ENCODE peak calls at places on chromosomes 13 and 19, in five cellular contexts. L is IMR-90, X is HFF-Myc, U is heart right ventricle, J is lower lobe of right lung. G is an unnamed sample.
A peak's percentile ranks its signal among the peaks of the same experiment; 100 is the strongest.

GRCh38 chr19:3046621-3047306 is 15.5 kb downstream of the TLE5 start:
- DNase-seq in X (no peak), J (peak; percentile 49), U (peak; percentile 47), L (no peak), G (no peak)

GRCh38 chr13:81051873-81052272 is 710.9 kb upstream of the SPRY2 start:
- DNase-seq in X (no peak), L (no peak), U (no peak), J (no peak), G (no peak)

GRCh38 chr19:29806098-29806866 is 5.5 kb upstream of the CCNE1 start:
- DNase-seq in J (peak; percentile 42), X (no peak), U (peak; percentile 57), L (peak; percentile 44), G (no peak)

GRCh38 chr13:97648171-97648880 is 214.4 kb downstream of the RAP2A start:
- DNase-seq in U (no peak), J (no peak), X (no peak), L (no peak), G (peak; percentile 84)

GRCh38 chr13:92355213-92355612 is 871.4 kb upstream of the GPC6 start:
- DNase-seq in X (no peak), U (no peak), L (peak; percentile 5), J (no peak), G (peak; percentile 19)

GRCh38 chr13:76164290-76164689 is 528.2 kb downstream of the LMO7 start:
- DNase-seq in L (no peak), J (no peak), U (no peak), X (no peak), G (peak; percentile 46)

GRCh38 chr19:17999685-18000479 is 8.1 kb upstream of the ARRDC2 start:
- DNase-seq in U (no peak), X (no peak), J (no peak), L (no peak), G (no peak)

GRCh38 chr13:95128045-95128643 is 173.1 kb downstream of the ABCC4 start:
- DNase-seq in U (no peak), J (no peak), X (no peak), L (no peak), G (peak; percentile 35)

GRCh38 chr19:52527134-52527953 is at the start of gene ZNF808:
- DNase-seq in U (peak; percentile 99), J (peak; percentile 98), L (peak; percentile 87), X (peak; percentile 47), G (peak; percentile 93)

GRCh38 chr13:77480071-77480470 is 55.4 kb upstream of the SCEL start:
- DNase-seq in X (no peak), U (no peak), L (no peak), J (no peak), G (no peak)

GRCh38 chr19:29596885-29597525 is 9.1 kb upstream of the POP4 start:
- DNase-seq in J (no peak), U (no peak), L (peak; percentile 40), X (no peak), G (peak; percentile 34)

GRCh38 chr13:110446570-110446880 is 115.0 kb downstream of the RAB20 start:
- DNase-seq in L (no peak), X (no peak), J (no peak), U (no peak), G (no peak)

GRCh38 chr13:107864543-107865460 is 350.5 kb downstream of the LIG4 start:
- DNase-seq in X (peak; percentile 6), U (no peak), L (peak; percentile 86), J (no peak), G (peak; percentile 69)

GRCh38 chr19:41957838-41958366 is 1.2 kb downstream of the RABAC1 start:
- DNase-seq in L (peak; percentile 83), J (peak; percentile 81), X (peak; percentile 57), U (peak; percentile 54), G (peak; percentile 91)

GRCh38 chr13:33278923-33279322 is 6.6 kb downstream of the STARD13 start:
- DNase-seq in L (no peak), X (no peak), J (no peak), U (no peak), G (no peak)

GRCh38 chr13:44576396-44577235 is 486 bp upstream of the TSC22D1 start:
- DNase-seq in U (no peak), X (no peak), L (no peak), J (peak; percentile 52), G (peak; percentile 33)

GRCh38 chr19:40322951-40323615 is 25.1 kb downstream of the C19orf47 start:
- DNase-seq in J (no peak), U (no peak), X (no peak), L (no peak), G (no peak)

DNA sequence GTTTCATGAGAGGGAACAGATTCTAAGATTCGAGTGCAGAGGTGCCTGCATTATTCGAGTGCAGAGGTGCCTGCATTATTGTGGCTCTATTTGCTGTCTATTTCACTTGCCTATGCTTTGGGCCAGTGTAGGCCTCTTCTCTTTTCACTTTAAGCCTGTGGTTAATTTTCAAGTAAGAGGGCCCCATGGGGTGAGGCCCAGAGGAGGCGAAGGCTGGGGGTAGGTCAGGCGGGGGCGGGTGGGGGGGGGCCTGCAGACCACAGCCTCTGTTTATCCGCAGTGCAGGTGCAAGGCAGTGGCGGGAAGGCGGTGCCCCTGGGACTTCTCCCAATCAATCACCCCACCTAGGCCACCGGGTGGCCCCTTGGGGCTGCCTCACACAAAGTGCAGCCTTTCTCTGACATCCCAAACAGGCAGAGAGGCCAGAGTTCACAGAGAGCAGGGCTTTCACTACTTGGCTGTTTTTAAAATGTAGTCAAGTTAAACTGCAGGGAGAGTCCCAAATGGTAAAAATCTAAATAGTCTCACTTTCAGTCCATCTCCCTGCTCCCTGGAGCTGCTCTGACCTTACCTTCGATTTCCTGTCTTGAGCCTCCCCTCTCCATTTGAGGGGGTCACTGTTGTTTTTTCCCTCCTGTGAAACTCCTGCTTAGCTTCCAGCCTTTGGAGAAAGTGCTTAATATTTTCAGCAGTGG is 249.1 kb downstream of the DLEU7 start:
- DNase-seq in U (no peak), X (no peak), L (no peak), J (no peak), G (no peak)
- H3K4me3 ChIP-seq in U (no peak overlapping the region), X (no peak overlapping the region), L (no peak overlapping the region), J (no peak overlapping the region), G (no peak overlapping the region)

DNA sequence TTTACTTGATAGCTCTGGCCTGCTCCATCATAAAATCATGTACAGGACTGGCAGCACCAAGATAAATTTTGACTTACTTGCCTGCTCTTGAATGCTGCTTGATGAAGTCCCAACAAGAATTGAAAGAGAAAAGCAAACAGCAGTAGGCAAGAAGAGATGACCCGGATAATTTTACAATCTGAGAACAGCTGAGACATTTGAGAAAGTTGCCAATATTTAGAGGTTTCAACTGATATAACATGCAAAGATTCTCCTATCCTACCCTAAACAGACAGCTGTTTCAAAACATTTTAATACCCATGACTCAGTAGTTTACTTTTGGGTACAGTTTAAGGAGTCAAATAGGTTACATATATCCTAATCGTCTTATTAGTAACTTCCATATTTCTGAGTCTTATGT is 5.9 kb downstream of the FRY start:
- DNase-seq in U (no peak), J (no peak), L (no peak), X (no peak), G (no peak)
- H3K4me3 ChIP-seq in U (no peak overlapping the region), J (no peak overlapping the region), L (no peak overlapping the region), X (no peak overlapping the region), G (no peak overlapping the region)

GRCh38 chr19:16144216-16144581 is 714 bp downstream of the HSH2D start:
- DNase-seq in L (no peak), X (no peak), J (no peak), U (no peak), G (no peak)

GRCh38 chr19:16143399-16144215 is at the start of gene HSH2D:
- DNase-seq in U (peak; percentile 30), L (no peak), X (no peak), J (peak; percentile 94), G (peak; percentile 67)

GRCh38 chr19:16142032-16142580 is 1.4 kb upstream of the HSH2D start:
- DNase-seq in L (no peak), J (no peak), X (no peak), U (no peak), G (no peak)

GRCh38 chr19:16148443-16149045 is 5.1 kb downstream of the HSH2D start:
- DNase-seq in U (no peak), X (no peak), J (no peak), L (no peak), G (no peak)

GRCh38 chr19:16146112-16146511 is 2.6 kb downstream of the HSH2D start:
- DNase-seq in X (no peak), U (no peak), J (no peak), L (no peak), G (no peak)
- H3K4me3 ChIP-seq in X (no peak overlapping the region), U (no peak overlapping the region), J (peak overlapping the region; percentile 1), L (no peak overlapping the region), G (no peak overlapping the region)

DNA sequence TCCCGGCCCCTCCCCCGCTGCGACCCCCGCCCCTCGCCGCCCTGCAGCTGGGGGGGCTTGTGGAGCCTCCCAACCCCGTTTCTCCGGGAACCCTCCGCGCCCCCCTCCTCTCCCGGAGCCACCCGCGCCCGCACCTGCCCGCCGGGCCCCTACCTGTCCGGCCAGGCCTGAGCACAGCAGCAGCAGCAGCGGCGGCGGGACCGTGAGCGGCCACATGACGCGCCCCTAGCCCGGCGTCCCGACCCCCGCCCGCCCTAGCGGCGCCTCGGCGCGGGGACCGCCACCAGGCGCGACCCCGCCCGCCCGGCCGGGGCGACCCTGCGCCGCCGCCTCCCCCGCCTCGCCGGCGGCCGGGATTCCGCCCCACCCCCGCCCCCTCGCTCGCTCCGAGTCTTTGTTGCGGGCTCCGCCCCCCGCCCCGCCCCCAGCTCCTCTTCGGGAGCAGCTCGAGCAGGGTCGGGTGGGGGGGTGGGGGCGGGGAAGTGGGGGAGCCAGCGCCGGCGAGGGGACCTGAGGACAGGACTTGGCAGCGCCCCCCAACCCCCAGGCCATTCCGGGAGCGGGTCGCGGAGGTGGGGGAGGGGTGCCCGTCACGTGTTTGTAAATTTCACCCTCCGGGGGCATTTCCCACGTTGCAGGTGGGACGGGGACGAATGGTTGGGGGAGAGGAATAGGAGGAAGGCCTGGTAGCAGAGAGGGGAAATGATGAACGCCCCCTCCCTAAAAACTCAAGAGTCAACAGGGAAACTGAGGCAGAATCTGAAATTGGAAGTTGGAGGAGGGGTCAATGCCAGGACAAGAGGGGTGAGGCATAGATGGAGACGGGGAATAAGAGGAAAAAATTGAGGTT is at the start of gene OLFM2:
- DNase-seq in U (peak; percentile 42), L (no peak), X (no peak), J (no peak), G (no peak)
- H3K4me3 ChIP-seq in U (peak within 1 kb of the TSS; percentile 42), L (peak within 1 kb of the TSS; percentile 42), X (peak within 1 kb of the TSS; percentile 42), J (peak within 1 kb of the TSS; percentile 40), G (peak within 1 kb of the TSS; percentile 37)

GRCh38 chr19:4302238-4302630 is at the start of gene TMIGD2:
- DNase-seq in J (no peak), L (no peak), U (no peak), X (no peak), G (no peak)
- H3K4me3 ChIP-seq in J (no peak within 1 kb of the TSS), L (no peak within 1 kb of the TSS), U (no peak within 1 kb of the TSS), X (no peak within 1 kb of the TSS), G (no peak within 1 kb of the TSS)

GRCh38 chr19:33416307-33417215 is 43.1 kb downstream of the CEBPG start:
- DNase-seq in J (no peak), L (peak; percentile 68), U (peak; percentile 57), X (peak; percentile 30), G (peak; percentile 77)
- H3K4me3 ChIP-seq in J (no peak overlapping the region), L (no peak overlapping the region), U (peak overlapping the region; percentile 4), X (no peak overlapping the region), G (no peak overlapping the region)

DNA sequence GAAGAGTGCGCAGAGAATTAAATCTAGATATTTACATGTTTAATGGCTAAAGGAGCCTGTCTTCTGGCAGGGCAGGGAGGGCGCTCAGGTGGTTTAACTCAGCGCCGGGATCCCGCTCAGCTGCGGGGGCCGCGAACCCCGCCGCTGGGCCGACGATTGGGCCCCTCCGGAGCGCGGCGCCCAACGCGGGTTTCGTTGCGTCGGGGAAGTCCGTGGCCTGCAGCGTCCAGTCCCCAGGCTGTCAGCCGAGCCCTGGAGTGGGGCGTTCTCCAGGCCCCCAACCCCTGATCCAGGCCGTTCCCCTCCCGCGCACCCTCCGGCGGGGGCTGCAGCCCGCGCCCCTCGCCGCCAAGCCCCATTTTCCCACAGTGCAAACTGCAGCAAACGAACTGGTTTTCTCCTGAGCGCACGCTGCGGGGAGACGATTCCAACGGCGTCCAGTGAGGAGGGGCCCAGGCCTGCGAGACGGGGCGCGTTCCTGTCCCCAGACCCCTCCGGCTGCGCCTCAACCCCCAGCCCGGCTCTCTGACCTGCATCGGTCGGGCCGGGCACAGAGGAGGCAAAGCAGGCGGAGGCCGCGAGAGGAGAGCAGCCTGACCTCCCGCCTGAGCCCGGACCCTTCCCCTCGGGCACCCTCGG is 4.5 kb upstream of the ONECUT3 start:
- DNase-seq in L (no peak), J (no peak), U (no peak), X (no peak), G (no peak)
- H3K4me3 ChIP-seq in L (no peak overlapping the region), J (no peak overlapping the region), U (no peak overlapping the region), X (no peak overlapping the region), G (peak overlapping the region; percentile 43)

G was measured in epithelial cell of esophagus.